ENCODE peak calls at places on chromosomes 6 and 20, in ten cellular contexts. Z, R, Q, D, K, A, P, O, F and J are unnamed samples. For H3K36me3, the result is how much of the 10 kb centered on the place peaks cover.

GRCh38 chr6:41733349-41733706 is 2.1 kb downstream of the TFEB start:
- DNase-seq in K (no peak), Z (no peak), A (no peak), O (no peak), F (no peak), P (no peak), Q (no peak), D (no peak), R (no peak), J (no peak)

GRCh38 chr6:132063204-132063603 is 112.0 kb upstream of the CCN2 start:
- DNase-seq in K (no peak), P (peak), Z (no peak), D (no peak), A (no peak), R (no peak), F (no peak), O (no peak), Q (no peak), J (no peak)

GRCh38 chr20:58984691-58985090 is 3.6 kb downstream of the NELFCD start:
- DNase-seq in K (no peak), D (no peak), R (no peak), Q (no peak), O (no peak), A (peak), F (no peak), P (no peak), Z (no peak), J (no peak)

GRCh38 chr20:43800186-43800585 is 73.4 kb upstream of the GTSF1L start:
- DNase-seq in D (no peak), Z (no peak), F (no peak), K (no peak), A (no peak), O (no peak), Q (no peak), R (no peak), P (no peak), J (no peak)

GRCh38 chr20:52150440-52151258 is 40.9 kb downstream of the ZFP64 start:
- DNase-seq in P (peak), O (no peak), Q (no peak), R (no peak), D (no peak), A (no peak), Z (peak), K (no peak), F (peak), J (no peak)

GRCh38 chr6:215335-216034 is 76.8 kb upstream of the DUSP22 start:
- DNase-seq in F (no peak), O (no peak), R (no peak), Q (no peak), P (peak), A (no peak), K (no peak), Z (no peak), D (no peak), J (no peak)

GRCh38 chr6:131995924-131996323 is 44.8 kb upstream of the CCN2 start:
- DNase-seq in K (no peak), Q (no peak), F (no peak), D (no peak), P (peak), R (no peak), O (no peak), A (no peak), Z (no peak), J (no peak)

GRCh38 chr20:35279040-35279439 is 1.1 kb upstream of the MMP24OS start:
- DNase-seq in D (no peak), K (no peak), P (peak), Z (no peak), Q (no peak), F (peak), A (peak), O (no peak), R (no peak), J (no peak)

GRCh38 chr20:6480328-6481030 is 287.0 kb upstream of the BMP2 start:
- DNase-seq in R (no peak), O (no peak), D (no peak), Q (no peak), A (no peak), F (no peak), Z (no peak), K (no peak), P (no peak), J (no peak)

GRCh38 chr20:17868700-17869231 is 99.8 kb downstream of the SNX5 start:
- DNase-seq in R (no peak), Z (no peak), Q (no peak), K (no peak), F (no peak), P (no peak), O (no peak), D (peak), A (no peak), J (no peak)

GRCh38 chr6:117498159-117498558 is 15.7 kb downstream of the DCBLD1 start:
- DNase-seq in P (peak), O (no peak), R (no peak), D (no peak), A (no peak), Z (no peak), F (no peak), K (no peak), Q (no peak), J (no peak)
- H3K36me3 ChIP-seq in P (under half), O (under half), R (under half), D (under half), A (under half), Z (under half), F (under half), K (under half), Q (under half), J (under half)

GRCh38 chr6:163630096-163630495 is 215.6 kb downstream of the QKI start:
- DNase-seq in P (no peak), F (no peak), A (no peak), O (no peak), K (no peak), Q (no peak), Z (no peak), D (no peak), R (no peak), J (no peak)
- TF ChIP-seq POLR2A in P (no peak), F (no peak), A (no peak), O (no peak), K (no peak), Q (no peak), Z (no peak), D (no peak), R (no peak), J (no peak)

GRCh38 chr6:7894272-7895124 is 16.1 kb downstream of the TXNDC5 start:
- DNase-seq in O (no peak), Z (no peak), D (no peak), R (no peak), Q (no peak), P (no peak), A (no peak), F (no peak), K (no peak), J (peak)
- H3K36me3 ChIP-seq in O (under half), Z (half or more), D (under half), R (under half), Q (half or more), P (half or more), A (half or more), F (under half), K (half or more), J (half or more)

GRCh38 chr6:157536218-157536534 is 155.2 kb downstream of the ZDHHC14 start:
- DNase-seq in F (no peak), Z (no peak), D (no peak), Q (no peak), P (no peak), A (no peak), R (no peak), K (no peak), O (no peak), J (no peak)
- TF ChIP-seq POLR2A in F (no peak), Z (no peak), D (no peak), Q (no peak), P (no peak), A (no peak), R (no peak), K (no peak), O (no peak), J (no peak)